ENCODE peak calls at places on chromosomes 1 and 21, in six cellular contexts. Q is colonic mucosa, J is sigmoid colon, N is PC-3, P is WERI-Rb-1, A is fibroblast of lung. Z is an unnamed sample.

GRCh38 chr21:36260030-36260787 is 59.8 kb upstream of the MORC3 start:
- DNase-seq in A (peak; percentile 85), N (peak; percentile 86), Q (peak; percentile 69), J (no peak), P (no peak), Z (no peak)

GRCh38 chr1:31458287-31458896 is 45.4 kb downstream of the SERINC2 start:
- DNase-seq in J (no peak), A (no peak), Q (no peak), P (no peak), N (no peak), Z (no peak)

GRCh38 chr1:25541425-25541824 is 2.0 kb upstream of the LDLRAP1 start:
- DNase-seq in J (no peak), P (no peak), A (no peak), N (no peak), Q (no peak), Z (no peak)

GRCh38 chr1:93448292-93448982 is 519 bp downstream of the FNBP1L start:
- DNase-seq in P (peak; percentile 69), J (peak; percentile 80), Q (peak; percentile 81), N (peak; percentile 52), A (no peak), Z (peak; percentile 83)

GRCh38 chr1:23651069-23651808 is 40.4 kb upstream of the RPL11 start:
- DNase-seq in J (peak; percentile 82), P (peak; percentile 59), N (peak; percentile 14), A (no peak), Q (no peak), Z (peak; percentile 20)

GRCh38 chr1:13783551-13783950 is 83.6 kb downstream of the PRDM2 start:
- DNase-seq in A (no peak), Q (no peak), J (no peak), P (no peak), N (no peak), Z (no peak)

GRCh38 chr1:111270781-111271463 is 19.7 kb upstream of the CHIA start:
- DNase-seq in N (no peak), Q (no peak), A (no peak), J (no peak), P (no peak), Z (no peak)

GRCh38 chr1:160205974-160206369 is 788 bp downstream of the PEA15 start:
- DNase-seq in A (peak; percentile 46), P (no peak), N (peak; percentile 70), Q (peak; percentile 41), J (peak; percentile 75), Z (peak; percentile 81)

GRCh38 chr1:44103270-44104131 is 15.1 kb upstream of the KLF17 start:
- DNase-seq in N (no peak), Q (peak; percentile 29), A (peak; percentile 24), P (peak; percentile 85), J (no peak), Z (peak; percentile 75)

GRCh38 chr1:193185861-193186714 is at the start of gene B3GALT2:
- DNase-seq in J (peak; percentile 63), Q (peak; percentile 65), N (no peak), P (peak; percentile 48), A (peak; percentile 65), Z (no peak)

GRCh38 chr1:164728719-164729118 is 169.7 kb downstream of the PBX1 start:
- DNase-seq in Q (no peak), J (no peak), P (no peak), N (no peak), A (no peak), Z (no peak)

GRCh38 chr1:76682152-76682551 is 185.1 kb upstream of the ST6GALNAC5 start:
- DNase-seq in Q (no peak), A (no peak), P (no peak), J (no peak), N (no peak), Z (no peak)
- TF ChIP-seq CTCF in Q (no peak), A (no peak), P (peak; percentile 11), J (no peak), N (no peak), Z (no peak)

DNA sequence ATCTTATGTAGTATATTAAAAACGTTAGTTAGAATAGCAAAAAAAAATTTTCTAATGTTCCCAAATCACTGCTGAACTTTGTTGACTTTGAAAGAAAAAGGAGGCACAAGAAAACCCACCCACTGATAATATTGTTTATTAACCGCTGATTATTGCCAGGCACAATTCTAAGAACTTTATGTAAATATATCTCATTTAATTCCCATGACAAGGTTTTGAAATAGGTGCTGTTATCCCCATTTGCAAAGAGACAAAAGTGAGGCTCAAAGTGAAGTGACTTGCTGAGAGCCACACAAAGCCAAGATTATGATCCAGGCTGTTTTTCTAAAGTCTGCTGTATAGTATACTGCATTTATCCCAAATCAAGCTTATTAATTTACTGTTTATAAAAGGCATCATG is 56.4 kb downstream of the SASS6 start:
- DNase-seq in N (no peak), J (no peak), Q (no peak), A (no peak), P (no peak), Z (no peak)
- H3K27ac ChIP-seq in N (no peak overlapping the region), J (no peak overlapping the region), Q (no peak overlapping the region), A (no peak overlapping the region), P (no peak overlapping the region), Z (no peak overlapping the region)

GRCh38 chr1:50422946-50423669 is at the start of gene DMRTA2:
- DNase-seq in J (no peak), N (no peak), P (peak; percentile 64), A (no peak), Q (no peak), Z (no peak)
- H3K27me3 ChIP-seq in J (peaks cover 100% of the 10 kb centered on the region), N (no peaks in the 10 kb centered on the region), P (peaks cover 55% of the 10 kb centered on the region), A (peaks cover 98% of the 10 kb centered on the region), Q (peaks cover 96% of the 10 kb centered on the region), Z (peaks cover 100% of the 10 kb centered on the region)

DNA sequence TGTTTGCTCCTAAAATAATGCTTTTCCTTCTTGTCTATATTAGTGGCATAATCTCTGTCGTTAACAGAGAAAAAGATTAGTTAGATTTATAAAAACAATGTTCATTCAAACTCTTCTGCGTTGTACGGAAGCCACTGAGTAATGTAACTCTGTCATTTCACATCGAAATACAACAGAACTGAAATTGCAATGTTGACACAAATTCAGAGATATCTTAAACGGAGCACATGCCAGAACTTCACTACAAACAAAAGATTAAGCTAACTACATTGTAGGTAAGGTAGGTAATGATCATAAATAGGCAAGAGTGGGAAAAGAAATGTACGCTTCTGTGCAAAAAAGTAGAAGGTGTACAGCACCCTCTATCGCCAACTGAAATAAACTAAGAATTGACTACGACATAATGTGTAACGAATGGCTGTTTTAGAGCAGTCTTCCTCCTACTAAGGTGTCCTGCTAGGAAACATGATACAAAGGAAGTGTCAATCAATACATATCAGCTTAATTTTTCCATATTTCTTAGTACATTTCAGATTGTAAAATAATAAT is 56.6 kb downstream of the PCNX2 start:
- DNase-seq in N (no peak), Q (no peak), P (no peak), J (no peak), A (peak; percentile 38), Z (no peak)
- TF ChIP-seq CTCF in N (no peak), Q (no peak), P (peak; percentile 38), J (no peak), A (peak; percentile 27), Z (no peak)

GRCh38 chr1:155219592-155220031 is 11.1 kb downstream of the MTX1 start:
- DNase-seq in N (no peak), P (peak; percentile 60), J (no peak), A (peak; percentile 20), Q (peak; percentile 61), Z (no peak)
- H3K27ac ChIP-seq in N (no peak overlapping the region), P (peak overlapping the region; percentile 2), J (peak overlapping the region; percentile 5), A (no peak overlapping the region), Q (peak overlapping the region; percentile 80), Z (peak overlapping the region; percentile 73)

Z was measured in spleen.